ENCODE peak calls at places on chromosomes 11 and 22, in ten cellular contexts. One of them, this sample, is unnamed.

GRCh38 chr11:124082371-124082770 is 32.9 kb upstream of the VWA5A start:
- DNase-seq in NCI-H2107: no peak
- DNase-seq in SJCRH30: no peak
- DNase-seq in NCI-H187 treated with DMSO at 0.1 percent for 48 hours: no peak
- DNase-seq in activated CD4-positive, alpha-beta memory T cell treated with anti-CD3 and anti-CD28 coated beads for 36 hours: no peak
- DNase-seq in activated CD8-positive, alpha-beta memory T cell treated with anti-CD3 and anti-CD28 coated beads for 1 hour: no peak
- DNase-seq in adrenal gland: no peak
- DNase-seq in stimulated activated CD4-positive, alpha-beta T cell treated with anti-CD3 and anti-CD28 coated beads, TNF-alpha, amount 100 ng/mL, for 1 hour: no peak
- DNase-seq in iris pigment epithelial cell: no peak
- DNase-seq in cardiac muscle cell: no peak
- DNase-seq in this sample: no peak

GRCh38 chr11:55106391-55106790 is 155.6 kb upstream of the TRIM48 start:
- DNase-seq in iris pigment epithelial cell: no peak
- DNase-seq in adrenal gland: no peak
- DNase-seq in stimulated activated CD4-positive, alpha-beta T cell treated with anti-CD3 and anti-CD28 coated beads, TNF-alpha, amount 100 ng/mL, for 1 hour: no peak
- DNase-seq in cardiac muscle cell: no peak
- DNase-seq in NCI-H187 treated with DMSO at 0.1 percent for 48 hours: no peak
- DNase-seq in SJCRH30: peak
- DNase-seq in activated CD8-positive, alpha-beta memory T cell treated with anti-CD3 and anti-CD28 coated beads for 1 hour: no peak
- DNase-seq in activated CD4-positive, alpha-beta memory T cell treated with anti-CD3 and anti-CD28 coated beads for 36 hours: no peak
- DNase-seq in NCI-H2107: no peak
- DNase-seq in this sample: no peak

GRCh38 chr11:120061761-120062560 is 76.0 kb downstream of the TRIM29 start:
- DNase-seq in activated CD4-positive, alpha-beta memory T cell treated with anti-CD3 and anti-CD28 coated beads for 36 hours: no peak
- DNase-seq in cardiac muscle cell: peak
- DNase-seq in adrenal gland: no peak
- DNase-seq in activated CD8-positive, alpha-beta memory T cell treated with anti-CD3 and anti-CD28 coated beads for 1 hour: no peak
- DNase-seq in SJCRH30: no peak
- DNase-seq in NCI-H2107: no peak
- DNase-seq in NCI-H187 treated with DMSO at 0.1 percent for 48 hours: no peak
- DNase-seq in stimulated activated CD4-positive, alpha-beta T cell treated with anti-CD3 and anti-CD28 coated beads, TNF-alpha, amount 100 ng/mL, for 1 hour: no peak
- DNase-seq in iris pigment epithelial cell: peak
- DNase-seq in this sample: peak

GRCh38 chr11:75858613-75859012 is 43.6 kb downstream of the UVRAG start:
- DNase-seq in activated CD4-positive, alpha-beta memory T cell treated with anti-CD3 and anti-CD28 coated beads for 36 hours: no peak
- DNase-seq in stimulated activated CD4-positive, alpha-beta T cell treated with anti-CD3 and anti-CD28 coated beads, TNF-alpha, amount 100 ng/mL, for 1 hour: no peak
- DNase-seq in activated CD8-positive, alpha-beta memory T cell treated with anti-CD3 and anti-CD28 coated beads for 1 hour: no peak
- DNase-seq in NCI-H187 treated with DMSO at 0.1 percent for 48 hours: no peak
- DNase-seq in iris pigment epithelial cell: peak
- DNase-seq in adrenal gland: no peak
- DNase-seq in cardiac muscle cell: peak
- DNase-seq in NCI-H2107: no peak
- DNase-seq in SJCRH30: no peak
- DNase-seq in this sample: peak

GRCh38 chr22:41943661-41944209 is 3.2 kb downstream of the CENPM start:
- DNase-seq in activated CD8-positive, alpha-beta memory T cell treated with anti-CD3 and anti-CD28 coated beads for 1 hour: no peak
- DNase-seq in NCI-H187 treated with DMSO at 0.1 percent for 48 hours: no peak
- DNase-seq in iris pigment epithelial cell: peak
- DNase-seq in cardiac muscle cell: no peak
- DNase-seq in adrenal gland: no peak
- DNase-seq in NCI-H2107: no peak
- DNase-seq in stimulated activated CD4-positive, alpha-beta T cell treated with anti-CD3 and anti-CD28 coated beads, TNF-alpha, amount 100 ng/mL, for 1 hour: no peak
- DNase-seq in SJCRH30: no peak
- DNase-seq in activated CD4-positive, alpha-beta memory T cell treated with anti-CD3 and anti-CD28 coated beads for 36 hours: peak
- DNase-seq in this sample: no peak

GRCh38 chr11:72333657-72334056 is 89.7 kb upstream of the PHOX2A start:
- DNase-seq in NCI-H187 treated with DMSO at 0.1 percent for 48 hours: no peak
- DNase-seq in iris pigment epithelial cell: peak
- DNase-seq in activated CD8-positive, alpha-beta memory T cell treated with anti-CD3 and anti-CD28 coated beads for 1 hour: peak
- DNase-seq in adrenal gland: no peak
- DNase-seq in SJCRH30: no peak
- DNase-seq in activated CD4-positive, alpha-beta memory T cell treated with anti-CD3 and anti-CD28 coated beads for 36 hours: peak
- DNase-seq in cardiac muscle cell: peak
- DNase-seq in NCI-H2107: no peak
- DNase-seq in stimulated activated CD4-positive, alpha-beta T cell treated with anti-CD3 and anti-CD28 coated beads, TNF-alpha, amount 100 ng/mL, for 1 hour: peak
- DNase-seq in this sample: no peak

GRCh38 chr22:37048133-37048532 is 3.4 kb upstream of the KCTD17 start:
- DNase-seq in cardiac muscle cell: no peak
- DNase-seq in iris pigment epithelial cell: peak
- DNase-seq in NCI-H2107: no peak
- DNase-seq in adrenal gland: no peak
- DNase-seq in stimulated activated CD4-positive, alpha-beta T cell treated with anti-CD3 and anti-CD28 coated beads, TNF-alpha, amount 100 ng/mL, for 1 hour: no peak
- DNase-seq in activated CD4-positive, alpha-beta memory T cell treated with anti-CD3 and anti-CD28 coated beads for 36 hours: no peak
- DNase-seq in SJCRH30: no peak
- DNase-seq in NCI-H187 treated with DMSO at 0.1 percent for 48 hours: no peak
- DNase-seq in activated CD8-positive, alpha-beta memory T cell treated with anti-CD3 and anti-CD28 coated beads for 1 hour: no peak
- DNase-seq in this sample: no peak

GRCh38 chr11:69839516-69839915 is 20.3 kb upstream of the FGF3 start:
- DNase-seq in activated CD4-positive, alpha-beta memory T cell treated with anti-CD3 and anti-CD28 coated beads for 36 hours: no peak
- DNase-seq in SJCRH30: no peak
- DNase-seq in activated CD8-positive, alpha-beta memory T cell treated with anti-CD3 and anti-CD28 coated beads for 1 hour: no peak
- DNase-seq in NCI-H187 treated with DMSO at 0.1 percent for 48 hours: no peak
- DNase-seq in cardiac muscle cell: no peak
- DNase-seq in stimulated activated CD4-positive, alpha-beta T cell treated with anti-CD3 and anti-CD28 coated beads, TNF-alpha, amount 100 ng/mL, for 1 hour: no peak
- DNase-seq in NCI-H2107: no peak
- DNase-seq in iris pigment epithelial cell: no peak
- DNase-seq in adrenal gland: no peak
- DNase-seq in this sample: no peak

GRCh38 chr22:20407829-20408228 is 13.9 kb downstream of the ZNF74 start:
- DNase-seq in NCI-H187 treated with DMSO at 0.1 percent for 48 hours: no peak
- DNase-seq in SJCRH30: no peak
- DNase-seq in activated CD8-positive, alpha-beta memory T cell treated with anti-CD3 and anti-CD28 coated beads for 1 hour: no peak
- DNase-seq in cardiac muscle cell: no peak
- DNase-seq in activated CD4-positive, alpha-beta memory T cell treated with anti-CD3 and anti-CD28 coated beads for 36 hours: no peak
- DNase-seq in NCI-H2107: no peak
- DNase-seq in adrenal gland: no peak
- DNase-seq in iris pigment epithelial cell: no peak
- DNase-seq in stimulated activated CD4-positive, alpha-beta T cell treated with anti-CD3 and anti-CD28 coated beads, TNF-alpha, amount 100 ng/mL, for 1 hour: no peak
- DNase-seq in this sample: no peak

GRCh38 chr11:97557399-97557798 is 1167.6 kb downstream of the JRKL start:
- DNase-seq in iris pigment epithelial cell: peak
- DNase-seq in SJCRH30: no peak
- DNase-seq in adrenal gland: no peak
- DNase-seq in activated CD4-positive, alpha-beta memory T cell treated with anti-CD3 and anti-CD28 coated beads for 36 hours: no peak
- DNase-seq in activated CD8-positive, alpha-beta memory T cell treated with anti-CD3 and anti-CD28 coated beads for 1 hour: no peak
- DNase-seq in NCI-H187 treated with DMSO at 0.1 percent for 48 hours: no peak
- DNase-seq in cardiac muscle cell: peak
- DNase-seq in NCI-H2107: no peak
- DNase-seq in stimulated activated CD4-positive, alpha-beta T cell treated with anti-CD3 and anti-CD28 coated beads, TNF-alpha, amount 100 ng/mL, for 1 hour: no peak
- DNase-seq in this sample: no peak